ENCODE peak calls at places on chromosomes 6 and 20, in nine cellular contexts. M is kidney epithelial cell; P is neural crest cell; Z is substantia nigra; J is A172; L is CD4-positive, alpha-beta memory T cell; E is CD8-positive, alpha-beta memory T cell; Q is Kasumi-1; T is endothelial cell of umbilical vein. D is an unnamed sample.

GRCh38 chr20:37630993-37631392 is 62.8 kb upstream of the CTNNBL1 start:
- DNase-seq in M (no peak), P (no peak), Z (no peak), J (no peak), L (no peak), E (no peak), Q (no peak), T (no peak), D (no peak)

GRCh38 chr6:138944412-138944811 is 43.6 kb downstream of the REPS1 start:
- DNase-seq in M (peak; percentile 54), P (no peak), Z (no peak), J (peak; percentile 60), L (peak; percentile 74), E (peak; percentile 40), Q (no peak), T (peak; percentile 31), D (peak; percentile 56)

GRCh38 chr20:59933296-59933848 is at the start of gene SYCP2:
- DNase-seq in M (no peak), P (no peak), Z (no peak), J (no peak), L (peak; percentile 78), E (peak; percentile 70), Q (peak; percentile 43), T (no peak), D (no peak)

GRCh38 chr6:147238164-147238563 is 33.9 kb downstream of the STXBP5 start:
- DNase-seq in M (no peak), P (no peak), Z (no peak), J (no peak), L (no peak), E (no peak), Q (no peak), T (no peak), D (no peak)

GRCh38 chr20:60465439-60465838 is 507.2 kb downstream of the CDH26 start:
- DNase-seq in M (no peak), P (no peak), Z (no peak), J (no peak), L (no peak), E (no peak), Q (no peak), T (no peak), D (no peak)

GRCh38 chr20:35901678-35902544 is 52.4 kb downstream of the SCAND1 start:
- DNase-seq in M (peak; percentile 79), P (no peak), Z (no peak), J (peak; percentile 89), L (no peak), E (no peak), Q (no peak), T (peak; percentile 65), D (peak; percentile 26)

GRCh38 chr6:13466304-13467215 is 20.8 kb downstream of the GFOD1 start:
- DNase-seq in M (no peak), P (no peak), Z (no peak), J (no peak), L (no peak), E (no peak), Q (no peak), T (no peak), D (no peak)

GRCh38 chr6:125658759-125659431 is 90.5 kb upstream of the HEY2 start:
- DNase-seq in M (no peak), P (no peak), Z (no peak), J (peak; percentile 73), L (no peak), E (no peak), Q (no peak), T (no peak), D (no peak)

GRCh38 chr20:47230811-47231256 is 125.7 kb downstream of the ZMYND8 start:
- DNase-seq in M (no peak), P (no peak), Z (no peak), J (no peak), L (no peak), E (no peak), Q (no peak), T (no peak), D (peak; percentile 6)

GRCh38 chr20:3080939-3081388 is 3.6 kb downstream of the AVP start:
- DNase-seq in M (no peak), P (no peak), Z (peak; percentile 2), J (peak; percentile 77), L (no peak), E (no peak), Q (no peak), T (peak; percentile 13), D (no peak)

GRCh38 chr20:39491711-39492110 is 529.6 kb downstream of the DHX35 start:
- DNase-seq in M (no peak), P (no peak), Z (no peak), J (no peak), L (no peak), E (no peak), Q (no peak), T (no peak), D (no peak)

GRCh38 chr6:90811596-90812226 is 224.8 kb upstream of the MAP3K7 start:
- DNase-seq in M (no peak), P (no peak), Z (no peak), J (no peak), L (no peak), E (no peak), Q (no peak), T (no peak), D (no peak)

GRCh38 chr20:45987108-45987780 is 15.2 kb upstream of the ZNF335 start:
- DNase-seq in M (no peak), P (peak; percentile 78), Z (peak; percentile 22), J (peak; percentile 81), L (peak; percentile 70), E (peak; percentile 62), Q (peak; percentile 61), T (peak; percentile 64), D (no peak)

GRCh38 chr6:166313255-166314070 is 5.3 kb upstream of the PRR18 start:
- DNase-seq in M (no peak), P (peak; percentile 57), Z (no peak), J (peak; percentile 36), L (no peak), E (peak; percentile 45), Q (peak; percentile 81), T (peak; percentile 45), D (no peak)

GRCh38 chr20:57698191-57698866 is 11.5 kb downstream of the PMEPA1 start:
- DNase-seq in M (peak; percentile 98), P (no peak), Z (no peak), J (peak; percentile 99), L (peak; percentile 72), E (no peak), Q (no peak), T (peak; percentile 99), D (peak; percentile 99)

GRCh38 chr20:35497320-35497719 is 32.1 kb downstream of the C20orf173 start:
- DNase-seq in M (no peak), P (no peak), Z (no peak), J (no peak), L (no peak), E (no peak), Q (no peak), T (no peak), D (no peak)

GRCh38 chr20:44790994-44791393 is 19.4 kb downstream of the RIMS4 start:
- DNase-seq in M (no peak), P (no peak), Z (no peak), J (no peak), L (no peak), E (no peak), Q (no peak), T (no peak), D (no peak)